ENCODE peak calls at places on chromosomes 11 and 22, in four cellular contexts. One of them, this sample, is unnamed.

GRCh38 chr11:33109242-33109641 is 52.0 kb downstream of the CSTF3 start:
- DNase-seq in dorsolateral prefrontal cortex: no peak
- DNase-seq in tibial nerve: no peak
- DNase-seq in iPS DF 6.9: no peak
- DNase-seq in this sample: no peak

GRCh38 chr11:35524780-35525179 is 636 bp downstream of the PAMR1 start:
- DNase-seq in tibial nerve: no peak
- DNase-seq in dorsolateral prefrontal cortex: no peak
- DNase-seq in iPS DF 6.9: no peak
- DNase-seq in this sample: no peak

GRCh38 chr11:96551136-96551535 is 161.3 kb downstream of the JRKL start:
- DNase-seq in tibial nerve: no peak
- DNase-seq in dorsolateral prefrontal cortex: no peak
- DNase-seq in iPS DF 6.9: no peak
- DNase-seq in this sample: no peak

GRCh38 chr11:13183094-13183825 is 94.3 kb upstream of the BMAL1 start:
- DNase-seq in dorsolateral prefrontal cortex: peak
- DNase-seq in iPS DF 6.9: no peak
- DNase-seq in tibial nerve: no peak
- DNase-seq in this sample: no peak

GRCh38 chr11:123188508-123189165 is 6.4 kb downstream of the CLMP start:
- DNase-seq in tibial nerve: no peak
- DNase-seq in dorsolateral prefrontal cortex: peak
- DNase-seq in iPS DF 6.9: no peak
- DNase-seq in this sample: no peak

GRCh38 chr11:86671386-86672006 is 920 bp downstream of the ME3 start:
- DNase-seq in tibial nerve: peak
- DNase-seq in dorsolateral prefrontal cortex: peak
- DNase-seq in iPS DF 6.9: no peak
- DNase-seq in this sample: no peak

GRCh38 chr22:27228771-27229170 is 571.4 kb downstream of the MIAT start:
- DNase-seq in dorsolateral prefrontal cortex: no peak
- DNase-seq in iPS DF 6.9: no peak
- DNase-seq in tibial nerve: no peak
- DNase-seq in this sample: no peak

GRCh38 chr22:27382947-27383346 is 418.6 kb downstream of the MN1 start:
- DNase-seq in tibial nerve: no peak
- DNase-seq in dorsolateral prefrontal cortex: no peak
- DNase-seq in iPS DF 6.9: no peak
- DNase-seq in this sample: no peak

GRCh38 chr11:130312046-130312445 is 2.7 kb downstream of the ZBTB44 start:
- DNase-seq in tibial nerve: no peak
- DNase-seq in iPS DF 6.9: no peak
- DNase-seq in dorsolateral prefrontal cortex: no peak
- DNase-seq in this sample: no peak

GRCh38 chr11:75492181-75492820 is 33.4 kb downstream of the GDPD5 start:
- DNase-seq in dorsolateral prefrontal cortex: no peak
- DNase-seq in iPS DF 6.9: no peak
- DNase-seq in tibial nerve: no peak
- DNase-seq in this sample: no peak

GRCh38 chr22:44068422-44069191 is 44.5 kb downstream of the PARVB start:
- DNase-seq in dorsolateral prefrontal cortex: peak
- DNase-seq in tibial nerve: no peak
- DNase-seq in iPS DF 6.9: no peak
- DNase-seq in this sample: no peak

GRCh38 chr22:49589301-49589700 is 238.4 kb downstream of the BRD1 start:
- DNase-seq in tibial nerve: no peak
- DNase-seq in dorsolateral prefrontal cortex: no peak
- DNase-seq in iPS DF 6.9: no peak
- DNase-seq in this sample: no peak

GRCh38 chr11:118277312-118277711 is 13.2 kb upstream of the MPZL2 start:
- DNase-seq in tibial nerve: no peak
- DNase-seq in dorsolateral prefrontal cortex: no peak
- DNase-seq in iPS DF 6.9: no peak
- DNase-seq in this sample: peak

GRCh38 chr11:45857834-45858492 is 10.7 kb downstream of the CRY2 start:
- DNase-seq in dorsolateral prefrontal cortex: peak
- DNase-seq in tibial nerve: no peak
- DNase-seq in iPS DF 6.9: no peak
- DNase-seq in this sample: no peak

GRCh38 chr22:40040927-40041326 is 46.2 kb downstream of the FAM83F start:
- DNase-seq in tibial nerve: peak
- DNase-seq in dorsolateral prefrontal cortex: peak
- DNase-seq in iPS DF 6.9: no peak
- DNase-seq in this sample: no peak

GRCh38 chr11:102666331-102666957 is 39.1 kb downstream of the MMP27 start:
- DNase-seq in dorsolateral prefrontal cortex: no peak
- DNase-seq in tibial nerve: no peak
- DNase-seq in iPS DF 6.9: no peak
- DNase-seq in this sample: no peak

GRCh38 chr11:57763568-57763967 is 2.0 kb downstream of the CTNND1 start:
- DNase-seq in iPS DF 6.9: no peak
- DNase-seq in dorsolateral prefrontal cortex: no peak
- DNase-seq in tibial nerve: no peak
- DNase-seq in this sample: no peak

GRCh38 chr22:38569181-38569971 is 607 bp downstream of the DMC1 start:
- DNase-seq in iPS DF 6.9: no peak
- DNase-seq in dorsolateral prefrontal cortex: no peak
- DNase-seq in tibial nerve: no peak
- DNase-seq in this sample: no peak

GRCh38 chr22:39434243-39434653 is 22.6 kb upstream of the MGAT3 start:
- DNase-seq in tibial nerve: no peak
- DNase-seq in dorsolateral prefrontal cortex: peak
- DNase-seq in iPS DF 6.9: no peak
- DNase-seq in this sample: no peak

GRCh38 chr22:38175206-38176118 is 6.2 kb downstream of the PLA2G6 start:
- DNase-seq in tibial nerve: no peak
- DNase-seq in dorsolateral prefrontal cortex: no peak
- DNase-seq in iPS DF 6.9: no peak
- DNase-seq in this sample: no peak

GRCh38 chr11:78202733-78203167 is 14.0 kb downstream of the USP35 start:
- DNase-seq in tibial nerve: no peak
- DNase-seq in dorsolateral prefrontal cortex: no peak
- DNase-seq in iPS DF 6.9: no peak
- DNase-seq in this sample: no peak

GRCh38 chr11:74450318-74450717 is 17.0 kb downstream of the KCNE3 start:
- DNase-seq in dorsolateral prefrontal cortex: no peak
- DNase-seq in tibial nerve: no peak
- DNase-seq in iPS DF 6.9: no peak
- DNase-seq in this sample: no peak
- H3K27ac ChIP-seq in dorsolateral prefrontal cortex: no peak
- H3K27ac ChIP-seq in tibial nerve: no peak
- H3K27ac ChIP-seq in iPS DF 6.9: no peak
- H3K27ac ChIP-seq in this sample: no peak

GRCh38 chr11:124890701-124891389 is 6.8 kb downstream of the ROBO4 start:
- DNase-seq in dorsolateral prefrontal cortex: no peak
- DNase-seq in tibial nerve: no peak
- DNase-seq in iPS DF 6.9: no peak
- DNase-seq in this sample: no peak
- H3K27ac ChIP-seq in dorsolateral prefrontal cortex: no peak
- H3K27ac ChIP-seq in tibial nerve: no peak
- H3K27ac ChIP-seq in iPS DF 6.9: no peak
- H3K27ac ChIP-seq in this sample: no peak

DNA sequence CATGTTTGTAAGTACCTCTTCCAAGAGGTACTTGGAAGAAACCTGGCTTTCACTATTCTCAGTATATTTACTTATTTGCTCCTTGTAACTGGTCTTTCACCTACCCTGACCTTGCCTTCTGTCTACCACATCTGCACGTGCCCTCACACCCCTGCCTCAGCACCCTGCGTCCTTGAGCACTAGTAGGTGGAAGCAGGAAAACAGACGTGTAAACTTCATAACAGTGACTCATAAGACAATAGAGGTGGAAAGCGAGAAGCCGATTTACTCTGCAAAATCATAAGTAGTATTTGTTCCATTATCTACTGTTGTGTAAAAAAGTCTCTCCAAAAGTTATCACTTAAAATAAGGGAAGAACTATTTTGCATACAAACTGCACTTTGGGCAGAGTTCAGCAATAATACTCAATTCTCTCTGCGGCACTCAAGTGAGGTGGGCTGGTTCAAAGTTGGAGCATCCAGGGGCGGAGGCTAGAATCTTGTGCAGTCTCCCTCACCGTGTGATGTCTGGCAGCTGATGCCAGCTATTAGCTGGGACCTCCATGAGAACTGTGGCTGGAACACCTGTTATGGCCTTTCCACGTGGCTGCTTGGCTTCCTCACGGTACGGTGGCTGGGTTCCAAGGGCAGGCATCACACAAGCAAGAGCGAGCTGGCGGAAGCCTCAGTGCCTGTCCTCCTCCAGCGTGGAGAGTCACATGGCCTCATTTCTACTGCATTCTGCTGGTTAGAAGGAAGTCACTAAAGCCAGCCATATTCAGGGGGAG is 30.4 kb downstream of the PACS1 start:
- DNase-seq in iPS DF 6.9: no peak
- DNase-seq in dorsolateral prefrontal cortex: peak
- DNase-seq in tibial nerve: peak
- DNase-seq in this sample: no peak
- H3K27ac ChIP-seq in iPS DF 6.9: no peak
- H3K27ac ChIP-seq in dorsolateral prefrontal cortex: no peak
- H3K27ac ChIP-seq in tibial nerve: no peak
- H3K27ac ChIP-seq in this sample: peak

GRCh38 chr11:70105755-70106571 is 27.8 kb downstream of the ANO1 start:
- DNase-seq in tibial nerve: no peak
- DNase-seq in dorsolateral prefrontal cortex: no peak
- DNase-seq in iPS DF 6.9: no peak
- DNase-seq in this sample: no peak
- H3K27ac ChIP-seq in tibial nerve: no peak
- H3K27ac ChIP-seq in dorsolateral prefrontal cortex: no peak
- H3K27ac ChIP-seq in iPS DF 6.9: no peak
- H3K27ac ChIP-seq in this sample: no peak

GRCh38 chr11:112558691-112559090 is 298.0 kb upstream of the PLET1 start:
- DNase-seq in tibial nerve: no peak
- DNase-seq in iPS DF 6.9: no peak
- DNase-seq in dorsolateral prefrontal cortex: no peak
- DNase-seq in this sample: no peak
- H3K27ac ChIP-seq in tibial nerve: no peak
- H3K27ac ChIP-seq in iPS DF 6.9: no peak
- H3K27ac ChIP-seq in dorsolateral prefrontal cortex: no peak
- H3K27ac ChIP-seq in this sample: no peak

GRCh38 chr11:30091246-30091645 is 74.4 kb upstream of the KCNA4 start:
- DNase-seq in dorsolateral prefrontal cortex: no peak
- DNase-seq in tibial nerve: no peak
- DNase-seq in iPS DF 6.9: no peak
- DNase-seq in this sample: no peak
- H3K27ac ChIP-seq in dorsolateral prefrontal cortex: no peak
- H3K27ac ChIP-seq in tibial nerve: no peak
- H3K27ac ChIP-seq in iPS DF 6.9: no peak
- H3K27ac ChIP-seq in this sample: no peak

GRCh38 chr11:27227744-27228143 is 135.3 kb downstream of the CCDC34 start:
- DNase-seq in dorsolateral prefrontal cortex: no peak
- DNase-seq in iPS DF 6.9: no peak
- DNase-seq in tibial nerve: no peak
- DNase-seq in this sample: no peak
- H3K27ac ChIP-seq in dorsolateral prefrontal cortex: no peak
- H3K27ac ChIP-seq in iPS DF 6.9: no peak
- H3K27ac ChIP-seq in tibial nerve: no peak
- H3K27ac ChIP-seq in this sample: peak

GRCh38 chr11:115552151-115552550 is 47.9 kb upstream of the CADM1 start:
- DNase-seq in dorsolateral prefrontal cortex: no peak
- DNase-seq in tibial nerve: no peak
- DNase-seq in iPS DF 6.9: no peak
- DNase-seq in this sample: no peak

GRCh38 chr11:115545811-115546210 is 41.6 kb upstream of the CADM1 start:
- DNase-seq in iPS DF 6.9: no peak
- DNase-seq in dorsolateral prefrontal cortex: no peak
- DNase-seq in tibial nerve: no peak
- DNase-seq in this sample: no peak

GRCh38 chr11:115552773-115553438 is 48.7 kb upstream of the CADM1 start:
- DNase-seq in tibial nerve: no peak
- DNase-seq in dorsolateral prefrontal cortex: no peak
- DNase-seq in iPS DF 6.9: no peak
- DNase-seq in this sample: no peak

GRCh38 chr11:115548878-115549528 is 44.8 kb upstream of the CADM1 start:
- DNase-seq in dorsolateral prefrontal cortex: no peak
- DNase-seq in iPS DF 6.9: peak
- DNase-seq in tibial nerve: no peak
- DNase-seq in this sample: no peak

GRCh38 chr11:115550291-115551059 is 46.3 kb upstream of the CADM1 start:
- DNase-seq in dorsolateral prefrontal cortex: no peak
- DNase-seq in iPS DF 6.9: no peak
- DNase-seq in tibial nerve: no peak
- DNase-seq in this sample: no peak
- H3K27ac ChIP-seq in dorsolateral prefrontal cortex: no peak
- H3K27ac ChIP-seq in iPS DF 6.9: no peak
- H3K27ac ChIP-seq in tibial nerve: no peak
- H3K27ac ChIP-seq in this sample: no peak

GRCh38 chr11:120188371-120188770 is 22.5 kb upstream of the OAF start:
- DNase-seq in tibial nerve: no peak
- DNase-seq in dorsolateral prefrontal cortex: no peak
- DNase-seq in iPS DF 6.9: no peak
- DNase-seq in this sample: no peak

GRCh38 chr11:120184946-120185677 is 25.7 kb upstream of the OAF start:
- DNase-seq in iPS DF 6.9: no peak
- DNase-seq in dorsolateral prefrontal cortex: peak
- DNase-seq in tibial nerve: peak
- DNase-seq in this sample: no peak

GRCh38 chr11:120185678-120186407 is 25.0 kb upstream of the OAF start:
- DNase-seq in iPS DF 6.9: no peak
- DNase-seq in tibial nerve: no peak
- DNase-seq in dorsolateral prefrontal cortex: no peak
- DNase-seq in this sample: no peak

GRCh38 chr11:120186408-120186798 is 24.4 kb upstream of the OAF start:
- DNase-seq in tibial nerve: no peak
- DNase-seq in iPS DF 6.9: no peak
- DNase-seq in dorsolateral prefrontal cortex: peak
- DNase-seq in this sample: no peak

GRCh38 chr11:120186799-120187591 is 23.8 kb upstream of the OAF start:
- DNase-seq in dorsolateral prefrontal cortex: peak
- DNase-seq in tibial nerve: no peak
- DNase-seq in iPS DF 6.9: no peak
- DNase-seq in this sample: peak
- H3K27ac ChIP-seq in dorsolateral prefrontal cortex: peak
- H3K27ac ChIP-seq in tibial nerve: peak
- H3K27ac ChIP-seq in iPS DF 6.9: no peak
- H3K27ac ChIP-seq in this sample: no peak

GRCh38 chr11:120579601-120580000 is 68.1 kb downstream of the GRIK4 start:
- DNase-seq in iPS DF 6.9: no peak
- DNase-seq in tibial nerve: no peak
- DNase-seq in dorsolateral prefrontal cortex: no peak
- DNase-seq in this sample: no peak

GRCh38 chr11:120577041-120577440 is 65.5 kb downstream of the GRIK4 start:
- DNase-seq in iPS DF 6.9: no peak
- DNase-seq in dorsolateral prefrontal cortex: no peak
- DNase-seq in tibial nerve: no peak
- DNase-seq in this sample: no peak

GRCh38 chr11:120578591-120579154 is 67.1 kb downstream of the GRIK4 start:
- DNase-seq in dorsolateral prefrontal cortex: no peak
- DNase-seq in iPS DF 6.9: no peak
- DNase-seq in tibial nerve: no peak
- DNase-seq in this sample: no peak

GRCh38 chr11:120577624-120578363 is 66.2 kb downstream of the GRIK4 start:
- DNase-seq in iPS DF 6.9: no peak
- DNase-seq in tibial nerve: no peak
- DNase-seq in dorsolateral prefrontal cortex: no peak
- DNase-seq in this sample: no peak

GRCh38 chr11:120581317-120581716 is 69.8 kb downstream of the GRIK4 start:
- DNase-seq in tibial nerve: no peak
- DNase-seq in dorsolateral prefrontal cortex: no peak
- DNase-seq in iPS DF 6.9: no peak
- DNase-seq in this sample: no peak
- H3K27ac ChIP-seq in tibial nerve: no peak
- H3K27ac ChIP-seq in dorsolateral prefrontal cortex: no peak
- H3K27ac ChIP-seq in iPS DF 6.9: no peak
- H3K27ac ChIP-seq in this sample: no peak